ENCODE peak calls at places on chromosomes 6 and 20, in eight cellular contexts. S, D, E, H, L, O, X and P are unnamed samples.

GRCh38 chr6:166663568-166663967 is 36.5 kb upstream of the RPS6KA2 start:
- DNase-seq in D (no peak), H (no peak), S (no peak), L (no peak), E (no peak), X (no peak), O (no peak), P (no peak)

GRCh38 chr6:13873288-13874190 is 51.2 kb upstream of the RNF182 start:
- DNase-seq in E (peak; percentile 64), O (peak; percentile 89), X (peak; percentile 92), S (peak; percentile 75), L (no peak), H (peak; percentile 41), D (peak; percentile 86), P (peak; percentile 38)

GRCh38 chr20:64151634-64152530 is 12.4 kb upstream of the MYT1 start:
- DNase-seq in D (peak; percentile 74), O (no peak), X (no peak), E (no peak), S (peak; percentile 20), H (no peak), L (no peak), P (no peak)

GRCh38 chr6:143965503-143966171 is 42.4 kb downstream of the PLAGL1 start:
- DNase-seq in O (no peak), D (no peak), E (no peak), L (no peak), H (no peak), S (no peak), X (no peak), P (no peak)

GRCh38 chr6:13205106-13205505 is 123.2 kb downstream of the TBC1D7 start:
- DNase-seq in L (no peak), D (no peak), E (no peak), S (no peak), X (no peak), O (no peak), H (no peak), P (no peak)

GRCh38 chr6:143984670-143985069 is 23.4 kb downstream of the PLAGL1 start:
- DNase-seq in H (no peak), O (no peak), S (no peak), L (no peak), X (no peak), E (no peak), D (no peak), P (no peak)

GRCh38 chr6:136541395-136541794 is 8.8 kb downstream of the MAP7 start:
- DNase-seq in H (no peak), O (no peak), S (no peak), X (no peak), D (no peak), L (no peak), E (no peak), P (no peak)

GRCh38 chr6:31070711-31071197 is 41.6 kb downstream of the C6orf15 start:
- DNase-seq in S (no peak), X (no peak), O (peak; percentile 45), D (peak; percentile 89), E (no peak), H (no peak), L (no peak), P (no peak)

GRCh38 chr6:122049341-122049740 is 350.1 kb upstream of the HSF2 start:
- DNase-seq in D (peak; percentile 50), X (no peak), L (no peak), O (no peak), E (peak; percentile 18), H (no peak), S (no peak), P (no peak)

GRCh38 chr6:16511048-16511660 is 250.1 kb downstream of the ATXN1 start:
- DNase-seq in E (no peak), S (no peak), L (no peak), D (peak; percentile 57), H (no peak), O (no peak), X (no peak), P (no peak)

GRCh38 chr20:16641511-16641910 is 68.3 kb upstream of the KIF16B start:
- DNase-seq in O (no peak), L (no peak), X (no peak), E (no peak), H (no peak), D (no peak), S (no peak), P (no peak)

GRCh38 chr6:53322188-53323029 is 26.3 kb downstream of the ELOVL5 start:
- DNase-seq in E (no peak), O (no peak), H (no peak), S (no peak), D (no peak), L (no peak), X (no peak), P (no peak)

GRCh38 chr20:1393507-1393882 is 641 bp upstream of the FKBP1A start:
- DNase-seq in H (no peak), O (no peak), L (no peak), D (no peak), E (no peak), X (no peak), S (no peak), P (no peak)

GRCh38 chr20:46253391-46253790 is 54.9 kb downstream of the CDH22 start:
- DNase-seq in D (peak; percentile 64), S (no peak), X (no peak), H (no peak), L (no peak), E (no peak), O (no peak), P (no peak)

GRCh38 chr20:6501061-6501460 is 266.4 kb upstream of the BMP2 start:
- DNase-seq in E (no peak), S (no peak), X (no peak), O (no peak), D (no peak), L (no peak), H (no peak), P (no peak)

GRCh38 chr6:111805511-111806181 is 67.6 kb downstream of the FYN start:
- DNase-seq in S (no peak), D (peak; percentile 24), L (no peak), E (no peak), O (peak; percentile 52), X (peak; percentile 33), H (no peak), P (peak; percentile 50)

GRCh38 chr20:49418156-49418555 is 64.3 kb downstream of the KCNB1 start:
- DNase-seq in D (no peak), H (no peak), L (no peak), S (no peak), E (no peak), X (no peak), O (no peak), P (no peak)

GRCh38 chr20:63733579-63734081 is 2.8 kb upstream of the LIME1 start:
- DNase-seq in S (no peak), D (no peak), O (no peak), X (no peak), L (no peak), H (no peak), E (no peak), P (no peak)

GRCh38 chr6:119627908-119628669 is 278.5 kb upstream of the MAN1A1 start:
- DNase-seq in O (no peak), E (no peak), X (no peak), H (no peak), D (no peak), S (no peak), L (no peak), P (no peak)

GRCh38 chr6:98539669-98540207 is 294.6 kb upstream of the POU3F2 start:
- DNase-seq in S (no peak), O (peak; percentile 3), H (no peak), D (no peak), E (no peak), X (no peak), L (no peak), P (no peak)

GRCh38 chr20:13355386-13355785 is 134.3 kb downstream of the ISM1 start:
- DNase-seq in O (no peak), H (no peak), L (no peak), E (no peak), S (no peak), X (no peak), D (no peak), P (no peak)

GRCh38 chr6:159360306-159360705 is 191.1 kb downstream of the FNDC1 start:
- DNase-seq in E (no peak), X (no peak), O (no peak), L (no peak), D (no peak), S (no peak), H (no peak), P (no peak)

GRCh38 chr6:98747960-98748359 is 86.4 kb upstream of the POU3F2 start:
- DNase-seq in L (no peak), S (no peak), X (no peak), H (no peak), O (no peak), E (no peak), D (no peak), P (no peak)

DNA sequence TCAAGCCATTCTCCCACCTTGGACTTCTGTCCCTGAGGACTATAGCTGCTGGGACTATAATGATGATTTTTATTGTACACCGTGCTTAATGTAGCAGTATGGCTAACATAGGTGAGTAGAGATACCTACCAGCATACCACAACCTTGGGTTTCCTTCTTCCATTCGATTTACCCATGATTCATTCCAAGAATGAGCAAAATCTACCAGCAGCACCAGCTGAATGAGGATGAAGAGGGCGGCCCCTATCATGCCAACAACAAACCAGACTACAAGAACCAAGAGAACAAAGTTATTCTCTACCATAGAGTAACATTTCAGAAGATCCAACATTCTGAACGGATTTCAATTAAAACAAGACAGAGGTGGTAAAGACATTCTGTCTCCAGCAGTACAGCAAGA is 12.1 kb downstream of the SERINC3 start:
- DNase-seq in O (no peak), L (no peak), H (no peak), X (no peak), D (no peak), E (no peak), S (no peak), P (no peak)
- TF ChIP-seq CTCF in O (no peak), L (no peak), H (no peak), X (no peak), D (no peak), E (no peak), S (no peak), P (no peak)

GRCh38 chr20:11995750-11996567 is 78.3 kb downstream of the BTBD3 start:
- DNase-seq in S (no peak), D (no peak), L (no peak), O (no peak), X (no peak), H (no peak), E (no peak), P (no peak)
- TF ChIP-seq CTCF in S (no peak), D (no peak), L (no peak), O (no peak), X (no peak), H (no peak), E (no peak), P (no peak)

GRCh38 chr6:3885262-3886036 is 36.3 kb downstream of the FAM50B start:
- DNase-seq in H (no peak), L (no peak), S (no peak), E (no peak), D (no peak), X (no peak), O (no peak), P (no peak)
- TF ChIP-seq CTCF in H (no peak), L (no peak), S (peak; percentile 24), E (peak; percentile 45), D (peak; percentile 23), X (no peak), O (no peak), P (peak; percentile 12)

GRCh38 chr6:44223471-44224153 is at the start of gene SLC29A1:
- DNase-seq in O (peak; percentile 97), X (peak; percentile 94), D (peak; percentile 89), E (peak; percentile 85), L (no peak), S (peak; percentile 91), H (peak; percentile 74), P (no peak)
- TF ChIP-seq CTCF in O (no peak), X (no peak), D (peak; percentile 47), E (peak; percentile 43), L (no peak), S (peak; percentile 35), H (no peak), P (no peak)